ENCODE peak calls at places on chromosomes 3 and 15, in seven cellular contexts. G is lung, E is NB4, U is retinal pigment epithelial cell, L is cardiac fibroblast, J is GM12865, T is BJ. C is an unnamed sample.
A peak's percentile ranks its signal among the peaks of the same experiment; 100 is the strongest.

GRCh38 chr3:166013073-166013679 is 176.0 kb upstream of the BCHE start:
- DNase-seq in G (no peak), E (peak; percentile 45), U (no peak), L (peak; percentile 56), J (peak; percentile 33), T (no peak), C (no peak)

GRCh38 chr15:98231696-98232440 is 271.4 kb downstream of the ARRDC4 start:
- DNase-seq in G (no peak), E (no peak), U (no peak), L (peak; percentile 5), J (no peak), T (peak; percentile 3), C (no peak)

GRCh38 chr3:178823556-178824229 is 247.9 kb downstream of the ZMAT3 start:
- DNase-seq in G (no peak), E (no peak), U (no peak), L (peak; percentile 39), J (no peak), T (no peak), C (no peak)

GRCh38 chr3:133367431-133367830 is 32.4 kb upstream of the BFSP2 start:
- DNase-seq in G (no peak), E (no peak), U (no peak), L (no peak), J (no peak), T (no peak), C (no peak)

GRCh38 chr3:188266581-188267274 is 112.8 kb downstream of the LPP start:
- DNase-seq in G (peak; percentile 73), E (no peak), U (no peak), L (peak; percentile 89), J (no peak), T (peak; percentile 70), C (no peak)

GRCh38 chr3:152258448-152259302 is 10.1 kb upstream of the MBNL1 start:
- DNase-seq in G (peak; percentile 54), E (peak; percentile 94), U (peak; percentile 96), L (peak; percentile 99), J (peak; percentile 53), T (peak; percentile 94), C (peak; percentile 82)

GRCh38 chr3:41002104-41002503 is 197.2 kb upstream of the CTNNB1 start:
- DNase-seq in G (no peak), E (no peak), U (no peak), L (no peak), J (no peak), T (no peak), C (no peak)

GRCh38 chr3:49410844-49411549 is 779 bp downstream of the RHOA start:
- DNase-seq in G (no peak), E (no peak), U (no peak), L (no peak), J (no peak), T (no peak), C (no peak)

GRCh38 chr3:126049289-126050049 is 34.5 kb downstream of the SLC41A3 start:
- DNase-seq in G (no peak), E (no peak), U (no peak), L (no peak), J (no peak), T (no peak), C (no peak)

GRCh38 chr3:40477671-40478070 is 749 bp downstream of the ZNF619 start:
- DNase-seq in G (no peak), E (peak; percentile 41), U (no peak), L (peak; percentile 16), J (no peak), T (no peak), C (no peak)

GRCh38 chr15:91517491-91518200 is 335.9 kb upstream of the SLCO3A1 start:
- DNase-seq in G (no peak), E (peak; percentile 41), U (no peak), L (peak; percentile 76), J (no peak), T (no peak), C (no peak)

GRCh38 chr3:50585919-50586762 is 16.8 kb downstream of the HEMK1 start:
- DNase-seq in G (no peak), E (no peak), U (no peak), L (no peak), J (no peak), T (no peak), C (peak; percentile 86)

GRCh38 chr15:95669146-95669922 is 661.2 kb upstream of the NR2F2 start:
- DNase-seq in G (no peak), E (no peak), U (no peak), L (peak; percentile 31), J (peak; percentile 61), T (no peak), C (no peak)

GRCh38 chr3:187082976-187083375 is 56.3 kb downstream of the RPL39L start:
- DNase-seq in G (no peak), E (peak; percentile 28), U (no peak), L (no peak), J (no peak), T (no peak), C (no peak)

GRCh38 chr3:49841126-49841525 is 15.2 kb downstream of the TRAIP start:
- DNase-seq in G (no peak), E (peak; percentile 66), U (no peak), L (peak; percentile 29), J (peak; percentile 39), T (no peak), C (peak; percentile 50)

GRCh38 chr15:74988007-74988800 is 7.2 kb upstream of the SCAMP5 start:
- DNase-seq in G (no peak), E (peak; percentile 75), U (no peak), L (peak; percentile 57), J (peak; percentile 65), T (no peak), C (peak; percentile 79)

GRCh38 chr3:57151021-57151449 is 14.1 kb downstream of the IL17RD start:
- DNase-seq in G (no peak), E (no peak), U (no peak), L (peak; percentile 8), J (no peak), T (peak; percentile 45), C (no peak)

GRCh38 chr15:31303434-31304073 is 23.1 kb upstream of the KLF13 start:
- DNase-seq in G (peak; percentile 45), E (peak; percentile 71), U (no peak), L (peak; percentile 16), J (no peak), T (no peak), C (peak; percentile 27)

GRCh38 chr3:162729686-162730085 is 1233.1 kb downstream of the OTOL1 start:
- DNase-seq in G (no peak), E (no peak), U (no peak), L (peak; percentile 66), J (no peak), T (no peak), C (no peak)

GRCh38 chr3:154143873-154144272 is 22.7 kb downstream of the ARHGEF26 start:
- DNase-seq in G (no peak), E (no peak), U (no peak), L (no peak), J (no peak), T (no peak), C (no peak)

GRCh38 chr3:55089211-55089610 is 161.4 kb upstream of the LRTM1 start:
- DNase-seq in G (no peak), E (no peak), U (no peak), L (peak; percentile 49), J (no peak), T (no peak), C (no peak)

GRCh38 chr3:114668099-114668498 is 374.3 kb downstream of the TIGIT start:
- DNase-seq in G (peak; percentile 33), E (no peak), U (no peak), L (no peak), J (peak; percentile 3), T (no peak), C (no peak)

GRCh38 chr3:113058188-113058587 is 67.4 kb downstream of the GTPBP8 start:
- DNase-seq in G (no peak), E (no peak), U (no peak), L (no peak), J (peak; percentile 53), T (no peak), C (no peak)
- TF ChIP-seq CTCF in G (no peak), E (no peak), U (no peak), L (no peak), J (no peak), T (no peak), C (no peak)

GRCh38 chr3:155869664-155870063 is 786 bp upstream of the GMPS start:
- DNase-seq in G (no peak), E (no peak), U (no peak), L (no peak), J (no peak), T (no peak), C (no peak)

GRCh38 chr3:155872904-155873646 is 2.6 kb downstream of the GMPS start:
- DNase-seq in G (no peak), E (peak; percentile 46), U (no peak), L (no peak), J (no peak), T (no peak), C (no peak)

GRCh38 chr3:155870945-155871745 is 695 bp downstream of the GMPS start:
- DNase-seq in G (peak; percentile 68), E (peak; percentile 75), U (no peak), L (peak; percentile 32), J (peak; percentile 59), T (no peak), C (peak; percentile 65)

GRCh38 chr3:155871746-155872158 is 1.3 kb downstream of the GMPS start:
- DNase-seq in G (no peak), E (no peak), U (no peak), L (no peak), J (no peak), T (no peak), C (no peak)

GRCh38 chr3:155870133-155870944 is at the start of gene GMPS:
- DNase-seq in G (peak; percentile 94), E (peak; percentile 95), U (peak; percentile 68), L (peak; percentile 90), J (peak; percentile 96), T (peak; percentile 61), C (peak; percentile 94)
- TF ChIP-seq CTCF in G (peak; percentile 53), E (no peak), U (peak; percentile 40), L (no peak), J (peak; percentile 28), T (peak; percentile 14), C (no peak)

GRCh38 chr3:38477839-38478450 is 18.2 kb upstream of the EXOG start:
- DNase-seq in G (no peak), E (no peak), U (no peak), L (no peak), J (no peak), T (no peak), C (no peak)

GRCh38 chr3:38477057-38477820 is 18.9 kb upstream of the EXOG start:
- DNase-seq in G (no peak), E (no peak), U (no peak), L (no peak), J (no peak), T (no peak), C (no peak)

GRCh38 chr3:38474928-38475605 is 21.1 kb upstream of the EXOG start:
- DNase-seq in G (no peak), E (no peak), U (no peak), L (no peak), J (no peak), T (no peak), C (no peak)

GRCh38 chr3:38476157-38476756 is 19.9 kb upstream of the EXOG start:
- DNase-seq in G (no peak), E (no peak), U (no peak), L (no peak), J (no peak), T (no peak), C (no peak)

GRCh38 chr3:38475716-38476115 is 20.4 kb upstream of the EXOG start:
- DNase-seq in G (no peak), E (no peak), U (no peak), L (no peak), J (no peak), T (no peak), C (no peak)
- TF ChIP-seq CTCF in G (no peak), E (no peak), U (no peak), L (no peak), J (no peak), T (no peak), C (no peak)

GRCh38 chr15:56040081-56041035 is 46.9 kb upstream of the NEDD4 start:
- DNase-seq in G (peak; percentile 76), E (peak; percentile 27), U (peak; percentile 87), L (peak; percentile 99), J (no peak), T (peak; percentile 82), C (peak; percentile 55)
- TF ChIP-seq CTCF in G (no peak), E (no peak), U (no peak), L (no peak), J (no peak), T (no peak), C (no peak)

C was measured in activated CD8-positive, alpha-beta T cell treated with anti-CD3 and anti-CD28 coated beads for 36 hours.